ENCODE peak calls at places on chromosomes 5 and 9, in seven cellular contexts. H is body of pancreas, L is esophagus squamous epithelium, M is mesenchymal stem cell, Q is Panc1, V is lower lobe of right lung, U is cardiac muscle cell. F is an unnamed sample.

GRCh38 chr5:14341571-14342225 is 198.6 kb downstream of the TRIO start:
- DNase-seq in H (no peak), L (no peak), M (no peak), Q (no peak), V (no peak), U (no peak), F (no peak)

GRCh38 chr9:113597390-113598241 is 134.1 kb downstream of the RGS3 start:
- DNase-seq in H (no peak), L (no peak), M (no peak), Q (no peak), V (peak; percentile 37), U (no peak), F (no peak)

GRCh38 chr9:126207256-126207655 is 119.4 kb upstream of the MVB12B start:
- DNase-seq in H (no peak), L (no peak), M (no peak), Q (no peak), V (no peak), U (no peak), F (no peak)

GRCh38 chr5:40932766-40933165 is 23.5 kb downstream of the C7 start:
- DNase-seq in H (no peak), L (no peak), M (no peak), Q (no peak), V (no peak), U (no peak), F (no peak)

GRCh38 chr9:119701651-119702050 is 332.4 kb upstream of the BRINP1 start:
- DNase-seq in H (no peak), L (no peak), M (no peak), Q (no peak), V (no peak), U (no peak), F (no peak)

GRCh38 chr5:50440651-50441478 is at the start of gene EMB:
- DNase-seq in H (peak; percentile 19), L (peak; percentile 23), M (peak; percentile 29), Q (peak; percentile 27), V (peak; percentile 88), U (peak; percentile 65), F (peak; percentile 67)

GRCh38 chr5:160370713-160371034 is 248 bp upstream of the C1QTNF2 start:
- DNase-seq in H (no peak), L (no peak), M (no peak), Q (no peak), V (no peak), U (no peak), F (no peak)

GRCh38 chr5:160175438-160176218 is 53.7 kb upstream of the FABP6 start:
- DNase-seq in H (no peak), L (no peak), M (no peak), Q (no peak), V (no peak), U (no peak), F (no peak)

GRCh38 chr9:75133396-75133795 is 45.1 kb downstream of the OSTF1 start:
- DNase-seq in H (no peak), L (no peak), M (no peak), Q (no peak), V (no peak), U (no peak), F (no peak)

GRCh38 chr5:134989291-134989830 is 21.7 kb downstream of the CATSPER3 start:
- DNase-seq in H (no peak), L (no peak), M (no peak), Q (no peak), V (no peak), U (no peak), F (no peak)

GRCh38 chr5:179316961-179317360 is 28.3 kb downstream of the ADAMTS2 start:
- DNase-seq in H (no peak), L (no peak), M (no peak), Q (no peak), V (no peak), U (no peak), F (no peak)

GRCh38 chr9:133769511-133770075 is 31.4 kb upstream of the SARDH start:
- DNase-seq in H (no peak), L (no peak), M (no peak), Q (no peak), V (peak; percentile 35), U (no peak), F (no peak)

GRCh38 chr9:136085815-136086212 is 9.3 kb downstream of the NACC2 start:
- DNase-seq in H (peak; percentile 80), L (no peak), M (no peak), Q (no peak), V (peak; percentile 87), U (no peak), F (no peak)

GRCh38 chr5:31982661-31983060 is 191.5 kb downstream of the GOLPH3 start:
- DNase-seq in H (no peak), L (no peak), M (no peak), Q (no peak), V (no peak), U (no peak), F (no peak)

GRCh38 chr9:101673642-101674041 is 64.8 kb downstream of the GRIN3A start:
- DNase-seq in H (no peak), L (no peak), M (no peak), Q (no peak), V (no peak), U (no peak), F (no peak)

GRCh38 chr5:172706796-172707195 is 64.2 kb downstream of the DUSP1 start:
- DNase-seq in H (no peak), L (no peak), M (no peak), Q (no peak), V (no peak), U (no peak), F (no peak)

GRCh38 chr9:98724810-98725530 is 16.2 kb upstream of the GABBR2 start:
- DNase-seq in H (no peak), L (no peak), M (no peak), Q (no peak), V (no peak), U (no peak), F (no peak)

GRCh38 chr5:123916331-123917121 is 404.5 kb downstream of the CSNK1G3 start:
- DNase-seq in H (no peak), L (no peak), M (peak; percentile 82), Q (peak; percentile 12), V (no peak), U (peak; percentile 47), F (no peak)

GRCh38 chr5:148384389-148384756 is 615 bp downstream of the FBXO38 start:
- DNase-seq in H (no peak), L (no peak), M (no peak), Q (no peak), V (no peak), U (no peak), F (peak; percentile 58)

GRCh38 chr5:142316681-142317080 is 8.1 kb downstream of the SPRY4 start:
- DNase-seq in H (no peak), L (no peak), M (no peak), Q (no peak), V (no peak), U (no peak), F (no peak)

GRCh38 chr5:142316051-142316450 is 8.8 kb downstream of the SPRY4 start:
- DNase-seq in H (no peak), L (no peak), M (peak; percentile 73), Q (no peak), V (no peak), U (peak; percentile 67), F (peak; percentile 32)

GRCh38 chr5:142317673-142318261 is 7.1 kb downstream of the SPRY4 start:
- DNase-seq in H (no peak), L (no peak), M (peak; percentile 45), Q (no peak), V (no peak), U (no peak), F (no peak)

GRCh38 chr5:142315231-142315900 is 9.5 kb downstream of the SPRY4 start:
- DNase-seq in H (no peak), L (no peak), M (peak; percentile 40), Q (no peak), V (no peak), U (no peak), F (no peak)

DNA sequence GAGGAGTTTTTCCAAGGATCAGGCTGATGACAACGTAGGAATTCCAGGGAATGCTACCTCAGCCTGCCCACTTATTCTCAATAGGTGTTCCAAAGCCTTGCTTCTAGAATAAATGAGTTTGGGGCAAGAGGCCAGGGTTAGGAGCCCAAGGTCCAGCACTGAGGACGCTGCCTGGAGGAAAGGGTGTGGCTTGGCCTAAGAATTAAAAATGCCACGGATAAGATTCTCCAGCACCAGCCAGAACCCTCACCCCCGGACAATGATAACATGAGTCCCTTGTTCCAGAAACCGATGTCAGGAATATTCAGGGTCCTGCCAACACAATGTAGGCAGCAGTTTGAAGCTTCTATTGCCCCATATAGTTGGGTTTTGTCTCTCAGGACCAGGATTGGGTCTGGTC is 7.6 kb downstream of the SPRY4 start:
- DNase-seq in H (no peak), L (no peak), M (no peak), Q (no peak), V (no peak), U (no peak), F (no peak)
- H3K4me1 ChIP-seq in H (no peaks in the 10 kb centered on the region), L (peaks cover 80% of the 10 kb centered on the region), M (peaks cover 37% of the 10 kb centered on the region), Q (peaks cover 72% of the 10 kb centered on the region), V (peaks cover 98% of the 10 kb centered on the region), U (peaks cover 41% of the 10 kb centered on the region), F (peaks cover 7% of the 10 kb centered on the region)

GRCh38 chr5:107658528-107658927 is 12.2 kb downstream of the EFNA5 start:
- DNase-seq in H (no peak), L (no peak), M (no peak), Q (no peak), V (no peak), U (no peak), F (no peak)

GRCh38 chr5:107652839-107653607 is 17.7 kb downstream of the EFNA5 start:
- DNase-seq in H (no peak), L (no peak), M (no peak), Q (no peak), V (no peak), U (no peak), F (no peak)

GRCh38 chr5:107654827-107655226 is 15.9 kb downstream of the EFNA5 start:
- DNase-seq in H (no peak), L (no peak), M (no peak), Q (no peak), V (no peak), U (no peak), F (no peak)

GRCh38 chr5:107653685-107654084 is 17.1 kb downstream of the EFNA5 start:
- DNase-seq in H (no peak), L (no peak), M (no peak), Q (no peak), V (no peak), U (no peak), F (no peak)

GRCh38 chr5:107655836-107656235 is 14.9 kb downstream of the EFNA5 start:
- DNase-seq in H (no peak), L (no peak), M (no peak), Q (no peak), V (no peak), U (no peak), F (no peak)
- H3K4me3 ChIP-seq in H (no peak overlapping the region), L (no peak overlapping the region), M (no peak overlapping the region), Q (no peak overlapping the region), V (no peak overlapping the region), U (no peak overlapping the region), F (no peak overlapping the region)

DNA sequence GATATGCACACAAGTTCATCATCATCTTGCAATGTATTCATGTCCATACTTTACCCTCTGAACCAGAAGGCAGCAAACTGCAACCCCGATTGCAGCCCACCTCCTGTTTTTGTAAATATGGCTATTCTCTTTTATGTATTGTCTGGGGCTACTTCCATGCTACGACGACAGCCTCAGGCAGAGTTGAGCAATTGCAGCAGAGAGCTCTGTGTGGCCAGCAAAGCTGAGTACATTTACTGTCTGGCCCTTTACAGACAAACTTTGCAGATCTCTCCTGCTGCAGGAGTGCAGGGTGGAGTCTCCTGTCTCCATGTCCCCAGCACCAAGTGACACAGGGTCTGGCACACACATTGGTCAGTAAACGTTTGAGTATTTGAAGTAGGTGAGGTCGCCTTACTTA is 27.0 kb downstream of the PRRC2B start:
- DNase-seq in H (no peak), L (no peak), M (peak; percentile 74), Q (no peak), V (no peak), U (no peak), F (no peak)
- H3K4me1 ChIP-seq in H (peaks cover 72% of the 10 kb centered on the region), L (peaks cover 99% of the 10 kb centered on the region), M (peaks cover 59% of the 10 kb centered on the region), Q (peaks cover 64% of the 10 kb centered on the region), V (peaks cover 79% of the 10 kb centered on the region), U (peaks cover 58% of the 10 kb centered on the region), F (peaks cover 65% of the 10 kb centered on the region)

GRCh38 chr5:78577992-78578391 is 70.6 kb downstream of the LHFPL2 start:
- DNase-seq in H (no peak), L (no peak), M (no peak), Q (no peak), V (no peak), U (no peak), F (no peak)
- H3K4me3 ChIP-seq in H (no peak overlapping the region), L (no peak overlapping the region), M (no peak overlapping the region), Q (no peak overlapping the region), V (no peak overlapping the region), U (no peak overlapping the region), F (no peak overlapping the region)

F was measured in CD4-positive, CD25-positive, alpha-beta regulatory T cell.